ENCODE peak calls at places on chromosomes 3 and 15, in six cellular contexts. One of them, this sample, is unnamed.

GRCh38 chr3:126349611-126350501 is 7.4 kb downstream of the KLF15 start:
- DNase-seq in HepG2: no peak
- DNase-seq in K562: no peak
- DNase-seq in WTC11: peak
- DNase-seq in GM23338: no peak
- DNase-seq in GM12878: no peak
- DNase-seq in this sample: peak

GRCh38 chr3:89360155-89360554 is 252.7 kb downstream of the EPHA3 start:
- DNase-seq in K562: no peak
- DNase-seq in WTC11: no peak
- DNase-seq in GM12878: no peak
- DNase-seq in GM23338: no peak
- DNase-seq in HepG2: no peak
- DNase-seq in this sample: no peak

GRCh38 chr3:117885046-117885445 is 1149.6 kb downstream of the IGSF11 start:
- DNase-seq in GM23338: no peak
- DNase-seq in WTC11: no peak
- DNase-seq in HepG2: no peak
- DNase-seq in K562: no peak
- DNase-seq in GM12878: no peak
- DNase-seq in this sample: no peak

GRCh38 chr3:24195504-24196230 is 250.6 kb downstream of the NR1D2 start:
- DNase-seq in GM12878: no peak
- DNase-seq in HepG2: no peak
- DNase-seq in WTC11: no peak
- DNase-seq in GM23338: no peak
- DNase-seq in K562: no peak
- DNase-seq in this sample: no peak

GRCh38 chr3:188975612-188976314 is 196.0 kb upstream of the TPRG1 start:
- DNase-seq in HepG2: no peak
- DNase-seq in GM12878: no peak
- DNase-seq in WTC11: no peak
- DNase-seq in GM23338: peak
- DNase-seq in K562: no peak
- DNase-seq in this sample: no peak

GRCh38 chr15:84648539-84648938 is 5.5 kb downstream of the WDR73 start:
- DNase-seq in HepG2: no peak
- DNase-seq in WTC11: no peak
- DNase-seq in GM23338: no peak
- DNase-seq in K562: no peak
- DNase-seq in GM12878: no peak
- DNase-seq in this sample: no peak

GRCh38 chr15:51760805-51761204 is 9.4 kb downstream of the TMOD2 start:
- DNase-seq in HepG2: no peak
- DNase-seq in GM23338: no peak
- DNase-seq in WTC11: no peak
- DNase-seq in GM12878: no peak
- DNase-seq in K562: no peak
- DNase-seq in this sample: no peak

GRCh38 chr3:112505907-112506306 is 6.6 kb upstream of the BTLA start:
- DNase-seq in K562: no peak
- DNase-seq in WTC11: no peak
- DNase-seq in HepG2: no peak
- DNase-seq in GM23338: no peak
- DNase-seq in GM12878: no peak
- DNase-seq in this sample: no peak

GRCh38 chr15:90000175-90000923 is 775 bp upstream of the ZNF710 start:
- DNase-seq in HepG2: no peak
- DNase-seq in GM23338: peak
- DNase-seq in K562: no peak
- DNase-seq in GM12878: no peak
- DNase-seq in WTC11: peak
- DNase-seq in this sample: peak

GRCh38 chr15:20357139-20358065 is 184.2 kb downstream of the GOLGA6L6 start:
- DNase-seq in GM23338: no peak
- DNase-seq in WTC11: peak
- DNase-seq in K562: no peak
- DNase-seq in GM12878: no peak
- DNase-seq in HepG2: no peak
- DNase-seq in this sample: no peak

GRCh38 chr3:110900583-110900982 is 171.0 kb upstream of the NECTIN3 start:
- DNase-seq in GM12878: no peak
- DNase-seq in GM23338: no peak
- DNase-seq in K562: no peak
- DNase-seq in WTC11: no peak
- DNase-seq in HepG2: no peak
- DNase-seq in this sample: no peak
- TF ChIP-seq CREB1 in GM12878: no peak
- TF ChIP-seq CREB1 in GM23338: no peak
- TF ChIP-seq CREB1 in K562: no peak
- TF ChIP-seq CREB1 in WTC11: no peak
- TF ChIP-seq CREB1 in HepG2: no peak
- TF ChIP-seq CREB1 in this sample: no peak

DNA sequence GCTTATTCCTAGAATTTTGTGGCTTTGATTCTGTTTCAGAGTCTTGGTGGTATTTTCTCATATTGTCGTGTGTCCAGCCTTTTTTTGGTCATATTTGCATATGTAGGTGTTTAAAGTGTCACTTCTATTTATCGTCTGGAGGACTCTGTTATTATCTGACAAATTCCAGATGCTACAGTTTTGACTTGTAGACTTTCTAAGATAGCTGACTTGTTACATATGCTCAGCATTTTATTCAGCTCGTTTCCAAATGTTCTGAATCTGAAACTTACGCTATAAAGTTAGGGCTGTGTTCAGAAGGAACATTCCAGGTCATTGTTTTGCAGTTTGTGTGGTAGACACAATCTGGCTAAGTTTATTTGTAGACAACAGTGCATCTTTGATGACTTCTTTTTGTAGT is 1.9 kb downstream of the PPP4R2 start:
- DNase-seq in GM12878: no peak
- DNase-seq in HepG2: no peak
- DNase-seq in WTC11: no peak
- DNase-seq in GM23338: no peak
- DNase-seq in K562: no peak
- DNase-seq in this sample: no peak
- TF ChIP-seq CREB1 in GM12878: no peak
- TF ChIP-seq CREB1 in HepG2: no peak
- TF ChIP-seq CREB1 in WTC11: no peak
- TF ChIP-seq CREB1 in GM23338: no peak
- TF ChIP-seq CREB1 in K562: no peak
- TF ChIP-seq CREB1 in this sample: no peak

GRCh38 chr15:73464602-73465001 is 21.6 kb downstream of the REC114 start:
- DNase-seq in HepG2: no peak
- DNase-seq in K562: peak
- DNase-seq in GM12878: no peak
- DNase-seq in WTC11: peak
- DNase-seq in GM23338: peak
- DNase-seq in this sample: no peak
- TF ChIP-seq CREB1 in HepG2: no peak
- TF ChIP-seq CREB1 in K562: no peak
- TF ChIP-seq CREB1 in GM12878: no peak
- TF ChIP-seq CREB1 in WTC11: no peak
- TF ChIP-seq CREB1 in GM23338: no peak
- TF ChIP-seq CREB1 in this sample: no peak

GRCh38 chr15:55873024-55873745 is 120.2 kb downstream of the NEDD4 start:
- DNase-seq in K562: no peak
- DNase-seq in GM23338: no peak
- DNase-seq in WTC11: no peak
- DNase-seq in GM12878: no peak
- DNase-seq in HepG2: no peak
- DNase-seq in this sample: no peak

GRCh38 chr15:55863911-55864310 is 121.0 kb upstream of the PRTG start:
- DNase-seq in K562: no peak
- DNase-seq in WTC11: no peak
- DNase-seq in GM23338: no peak
- DNase-seq in HepG2: no peak
- DNase-seq in GM12878: no peak
- DNase-seq in this sample: no peak

GRCh38 chr15:55868707-55869106 is 124.7 kb downstream of the NEDD4 start:
- DNase-seq in WTC11: no peak
- DNase-seq in GM12878: no peak
- DNase-seq in K562: no peak
- DNase-seq in HepG2: peak
- DNase-seq in GM23338: no peak
- DNase-seq in this sample: no peak

GRCh38 chr15:55872471-55872870 is 120.9 kb downstream of the NEDD4 start:
- DNase-seq in GM23338: no peak
- DNase-seq in GM12878: no peak
- DNase-seq in K562: no peak
- DNase-seq in HepG2: no peak
- DNase-seq in WTC11: no peak
- DNase-seq in this sample: no peak

DNA sequence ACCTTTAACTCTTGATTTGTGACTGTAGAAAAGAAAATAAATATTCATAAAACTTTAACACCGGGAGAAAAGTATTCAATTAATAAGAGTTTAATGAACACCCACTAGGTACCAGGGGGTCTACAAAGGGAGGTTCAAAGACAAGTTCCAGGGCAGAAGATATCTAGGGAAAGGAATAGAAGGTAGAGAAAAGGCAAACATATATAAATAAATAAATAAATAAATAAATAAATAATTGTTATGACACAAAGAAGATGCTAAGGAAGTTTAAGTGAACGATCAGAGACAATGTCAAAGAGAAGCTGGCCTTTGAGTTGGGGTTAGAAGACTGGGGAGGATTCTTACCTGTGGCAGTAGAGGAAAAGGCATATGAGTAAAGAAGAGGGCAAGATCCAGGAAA is 123.8 kb downstream of the NEDD4 start:
- DNase-seq in GM12878: no peak
- DNase-seq in HepG2: no peak
- DNase-seq in WTC11: no peak
- DNase-seq in K562: no peak
- DNase-seq in GM23338: no peak
- DNase-seq in this sample: no peak
- TF ChIP-seq CREB1 in GM12878: no peak
- TF ChIP-seq CREB1 in HepG2: no peak
- TF ChIP-seq CREB1 in WTC11: no peak
- TF ChIP-seq CREB1 in K562: no peak
- TF ChIP-seq CREB1 in GM23338: no peak
- TF ChIP-seq CREB1 in this sample: no peak

GRCh38 chr15:46442901-46443590 is 808.2 kb downstream of the SQOR start:
- DNase-seq in WTC11: no peak
- DNase-seq in GM23338: no peak
- DNase-seq in K562: no peak
- DNase-seq in GM12878: no peak
- DNase-seq in HepG2: no peak
- DNase-seq in this sample: no peak

GRCh38 chr15:46442196-46442595 is 807.4 kb downstream of the SQOR start:
- DNase-seq in HepG2: no peak
- DNase-seq in GM23338: no peak
- DNase-seq in GM12878: no peak
- DNase-seq in K562: no peak
- DNase-seq in WTC11: no peak
- DNase-seq in this sample: no peak

GRCh38 chr15:46441294-46442062 is 806.6 kb downstream of the SQOR start:
- DNase-seq in GM12878: no peak
- DNase-seq in WTC11: no peak
- DNase-seq in GM23338: no peak
- DNase-seq in K562: no peak
- DNase-seq in HepG2: no peak
- DNase-seq in this sample: no peak
- TF ChIP-seq CREB1 in GM12878: no peak
- TF ChIP-seq CREB1 in WTC11: no peak
- TF ChIP-seq CREB1 in GM23338: no peak
- TF ChIP-seq CREB1 in K562: no peak
- TF ChIP-seq CREB1 in HepG2: no peak
- TF ChIP-seq CREB1 in this sample: no peak

This sample was measured in H1.